ENCODE peak calls at places on chromosomes 11 and 22, in five cellular contexts. One of them, this sample, is unnamed.

GRCh38 chr22:27397948-27398330 is 403.6 kb downstream of the MN1 start:
- DNase-seq in LHCN-M2: no peak
- DNase-seq in EL: no peak
- DNase-seq in adipocyte: no peak
- DNase-seq in tibial artery: peak; percentile 77
- DNase-seq in this sample: no peak

GRCh38 chr11:31761636-31762035 is 49.5 kb downstream of the PAX6 start:
- DNase-seq in EL: no peak
- DNase-seq in adipocyte: no peak
- DNase-seq in LHCN-M2: peak; percentile 3
- DNase-seq in tibial artery: no peak
- DNase-seq in this sample: no peak

GRCh38 chr11:2758751-2759150 is 59.0 kb upstream of the KCNQ1OT1 start:
- DNase-seq in LHCN-M2: no peak
- DNase-seq in adipocyte: no peak
- DNase-seq in tibial artery: no peak
- DNase-seq in EL: no peak
- DNase-seq in this sample: no peak

GRCh38 chr11:36265793-36266628 is 23.2 kb downstream of the COMMD9 start:
- DNase-seq in adipocyte: peak; percentile 76
- DNase-seq in tibial artery: no peak
- DNase-seq in EL: peak; percentile 47
- DNase-seq in LHCN-M2: peak; percentile 31
- DNase-seq in this sample: peak; percentile 19

GRCh38 chr11:69630009-69630870 is 10.7 kb upstream of the CCND1 start:
- DNase-seq in adipocyte: no peak
- DNase-seq in EL: no peak
- DNase-seq in tibial artery: no peak
- DNase-seq in LHCN-M2: peak; percentile 24
- DNase-seq in this sample: no peak

GRCh38 chr11:121295246-121296007 is 2.9 kb downstream of the SC5D start:
- DNase-seq in EL: no peak
- DNase-seq in LHCN-M2: no peak
- DNase-seq in adipocyte: no peak
- DNase-seq in tibial artery: no peak
- DNase-seq in this sample: peak; percentile 77

GRCh38 chr11:117828641-117829368 is 4.3 kb upstream of the FXYD2 start:
- DNase-seq in EL: peak; percentile 58
- DNase-seq in adipocyte: peak; percentile 19
- DNase-seq in LHCN-M2: peak; percentile 68
- DNase-seq in tibial artery: peak; percentile 64
- DNase-seq in this sample: no peak

GRCh38 chr11:87439981-87440760 is 402.4 kb downstream of the TMEM135 start:
- DNase-seq in adipocyte: peak; percentile 54
- DNase-seq in LHCN-M2: no peak
- DNase-seq in tibial artery: no peak
- DNase-seq in EL: peak; percentile 54
- DNase-seq in this sample: no peak

GRCh38 chr11:123357353-123357989 is 72.6 kb upstream of the GRAMD1B start:
- DNase-seq in adipocyte: no peak
- DNase-seq in tibial artery: no peak
- DNase-seq in EL: no peak
- DNase-seq in LHCN-M2: no peak
- DNase-seq in this sample: no peak

GRCh38 chr11:112118176-112118575 is 31.5 kb downstream of the SDHD start:
- DNase-seq in adipocyte: no peak
- DNase-seq in LHCN-M2: peak; percentile 4
- DNase-seq in EL: no peak
- DNase-seq in tibial artery: no peak
- DNase-seq in this sample: no peak

GRCh38 chr11:64344721-64345120 is 4.7 kb downstream of the CCDC88B start:
- DNase-seq in LHCN-M2: no peak
- DNase-seq in tibial artery: no peak
- DNase-seq in adipocyte: no peak
- DNase-seq in EL: no peak
- DNase-seq in this sample: no peak

This sample was measured in NCI-H526 treated with DMSO at 0.1 percent for 48 hours.